ENCODE peak calls at places on chromosomes 12 and 14, in eight cellular contexts. S, T, F, I, E, W, X and C are unnamed samples.

GRCh38 chr12:230925-231671 is 17.1 kb upstream of the SLC6A12 start:
- DNase-seq in F (no peak), S (no peak), I (no peak), E (no peak), W (no peak), T (no peak), X (no peak), C (no peak)

GRCh38 chr12:124720019-124720686 is 143.5 kb downstream of the SCARB1 start:
- DNase-seq in T (peak), E (peak), W (no peak), X (no peak), S (peak), F (no peak), I (no peak), C (no peak)

GRCh38 chr14:81319946-81320345 is 80.2 kb downstream of the STON2 start:
- DNase-seq in T (no peak), S (no peak), F (no peak), X (no peak), E (no peak), I (no peak), W (no peak), C (no peak)

GRCh38 chr14:78904094-78904493 is 733.9 kb downstream of the NRXN3 start:
- DNase-seq in W (no peak), S (no peak), X (no peak), F (no peak), E (no peak), T (peak), I (no peak), C (no peak)

GRCh38 chr14:91383439-91383838 is 34.2 kb downstream of the CCDC88C start:
- DNase-seq in W (no peak), F (peak), E (no peak), S (no peak), X (no peak), I (no peak), T (peak), C (no peak)

GRCh38 chr12:67649165-67650126 is 901 bp downstream of the DYRK2 start:
- DNase-seq in T (peak), I (no peak), X (peak), F (peak), W (peak), S (peak), E (peak), C (no peak)

GRCh38 chr12:75587340-75588106 is 76.1 kb upstream of the KRR1 start:
- DNase-seq in W (no peak), S (no peak), E (no peak), I (no peak), X (no peak), T (no peak), F (no peak), C (no peak)

GRCh38 chr12:11482955-11483354 is 87.6 kb upstream of the PRB2 start:
- DNase-seq in W (no peak), T (peak), F (no peak), I (no peak), E (peak), X (no peak), S (no peak), C (no peak)

GRCh38 chr12:92259852-92260251 is 114.2 kb upstream of the BTG1 start:
- DNase-seq in F (no peak), X (no peak), S (no peak), I (no peak), T (no peak), E (no peak), W (no peak), C (no peak)

GRCh38 chr12:62784576-62784975 is 150.4 kb downstream of the PPM1H start:
- DNase-seq in E (peak), W (no peak), T (peak), F (no peak), S (no peak), X (no peak), I (no peak), C (no peak)

GRCh38 chr12:14854586-14855163 is 11.3 kb upstream of the ART4 start:
- DNase-seq in F (no peak), W (no peak), X (no peak), T (peak), I (no peak), E (peak), S (no peak), C (no peak)

GRCh38 chr12:93829073-93829472 is 151.9 kb downstream of the CRADD start:
- DNase-seq in W (no peak), T (no peak), S (no peak), E (no peak), X (no peak), F (no peak), I (no peak), C (no peak)
- H3K27ac ChIP-seq in W (no peak), T (no peak), S (no peak), E (no peak), X (no peak), F (no peak), I (no peak), C (peak)

GRCh38 chr12:50642755-50643154 is 121.1 kb upstream of the ATF1 start:
- DNase-seq in F (no peak), T (no peak), E (no peak), X (no peak), S (no peak), I (no peak), W (no peak), C (no peak)
- TF ChIP-seq CTCF in F (no peak), T (no peak), E (no peak), X (no peak), S (no peak), I (no peak), W (no peak), C (no peak)

GRCh38 chr14:22089940-22090339 is 416.3 kb upstream of the OR4E1 start:
- DNase-seq in W (no peak), I (no peak), S (no peak), E (no peak), X (no peak), T (no peak), F (no peak), C (no peak)
- H3K27ac ChIP-seq in W (no peak), I (no peak), S (no peak), E (no peak), X (peak), T (no peak), F (no peak), C (no peak)

DNA sequence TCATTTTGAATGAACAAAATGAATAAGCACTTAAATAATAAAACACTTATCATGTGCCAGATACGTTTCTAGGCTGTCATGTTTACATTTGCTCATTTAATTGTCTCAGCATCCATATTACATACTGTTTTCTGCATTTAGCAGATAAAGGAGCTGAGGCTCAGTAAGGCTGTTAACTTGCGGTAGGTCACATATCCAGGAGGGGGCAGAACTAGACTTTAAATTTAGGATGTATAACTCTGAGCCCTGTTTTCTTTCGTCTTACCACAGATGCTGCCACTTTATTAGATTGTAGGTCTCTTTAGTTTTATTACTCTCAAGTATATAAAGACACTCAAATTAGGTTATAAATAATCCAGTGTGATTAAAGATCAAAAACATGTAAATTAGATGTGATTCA is 17.7 kb downstream of the IRAK4 start:
- DNase-seq in T (peak), E (peak), W (no peak), I (no peak), X (no peak), S (peak), F (no peak), C (no peak)
- TF ChIP-seq CTCF in T (peak), E (peak), W (no peak), I (no peak), X (peak), S (peak), F (peak), C (no peak)

DNA sequence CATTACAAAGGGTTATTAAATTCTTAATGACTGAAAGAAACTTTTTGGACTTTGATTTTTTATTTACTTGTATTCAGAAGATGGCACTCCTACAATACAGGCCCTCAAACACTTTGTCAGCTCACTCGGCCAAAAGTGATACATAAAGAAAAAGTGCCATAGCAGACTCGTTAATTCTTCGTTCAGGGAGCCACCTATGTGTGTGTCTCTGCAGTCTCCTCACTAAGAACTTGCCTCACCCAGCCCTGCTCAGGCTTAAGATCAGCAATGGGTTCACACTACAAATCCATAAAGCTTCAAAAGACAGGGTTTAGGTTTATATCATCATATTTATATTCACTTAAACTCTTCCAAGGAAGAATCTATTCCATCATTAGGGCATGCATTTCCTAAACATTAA is 11.5 kb downstream of the DCP1B start:
- DNase-seq in W (no peak), T (peak), S (no peak), X (no peak), I (no peak), E (no peak), F (no peak), C (no peak)
- H3K27ac ChIP-seq in W (no peak), T (peak), S (no peak), X (no peak), I (peak), E (no peak), F (no peak), C (no peak)

GRCh38 chr12:44465139-44465538 is 411.0 kb downstream of the NELL2 start:
- DNase-seq in X (no peak), F (no peak), T (peak), S (no peak), I (no peak), W (no peak), E (no peak), C (no peak)
- TF ChIP-seq CTCF in X (no peak), F (no peak), T (peak), S (peak), I (no peak), W (no peak), E (no peak), C (no peak)

GRCh38 chr12:53064613-53065415 is 14.4 kb downstream of the SPRYD3 start:
- DNase-seq in S (no peak), E (no peak), X (no peak), F (peak), W (no peak), T (no peak), I (no peak), C (no peak)
- H3K27ac ChIP-seq in S (peak), E (no peak), X (peak), F (peak), W (no peak), T (no peak), I (no peak), C (peak)

GRCh38 chr12:21659383-21659782 is 1.7 kb upstream of the LDHB start:
- DNase-seq in I (no peak), F (no peak), X (no peak), S (peak), T (peak), E (no peak), W (no peak), C (no peak)
- TF ChIP-seq CTCF in I (no peak), F (no peak), X (no peak), S (no peak), T (peak), E (no peak), W (no peak), C (no peak)

DNA sequence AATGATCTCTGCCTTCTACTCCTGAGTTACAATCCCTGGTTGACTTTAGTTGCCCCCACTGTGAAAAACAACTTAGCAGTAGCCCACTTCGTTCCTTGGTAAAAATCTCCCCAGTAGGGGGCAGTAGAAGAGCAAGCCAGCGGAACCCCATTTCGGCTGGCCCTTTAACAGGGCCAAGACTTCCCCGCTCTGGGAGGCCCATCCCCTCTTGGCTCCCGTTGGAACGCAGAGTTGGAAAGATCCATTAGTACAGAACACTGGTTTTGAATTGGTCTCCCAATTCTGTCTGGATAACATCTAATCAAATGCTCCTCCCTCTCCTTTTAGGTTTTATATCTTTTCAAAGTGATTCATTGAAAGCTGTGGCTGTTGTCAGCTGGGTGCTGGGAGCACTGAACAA is 1133.3 kb downstream of the BCL11B start:
- DNase-seq in I (peak), S (peak), E (no peak), X (no peak), W (peak), F (no peak), T (peak), C (no peak)
- H3K27ac ChIP-seq in I (no peak), S (no peak), E (no peak), X (no peak), W (no peak), F (no peak), T (no peak), C (no peak)